ENCODE peak calls at places on chromosome 15, in nine cellular contexts. Z is gastrocnemius medialis; C is CD8-positive, alpha-beta T cell; W is mucosa of descending colon; E is aorta; B is PC-3; V is thoracic aorta; J is upper lobe of right lung; S is lung. L is an unnamed sample.
A peak's percentile ranks its signal among the peaks of the same experiment; 100 is the strongest.

GRCh38 chr15:68252925-68253534 is 23.5 kb upstream of the CLN6 start:
- ATAC-seq in Z (peak; percentile 26), C (peak; percentile 80), W (peak; percentile 61), E (peak; percentile 66), B (peak; percentile 65), V (no peak), J (peak; percentile 73), S (no peak), L (peak; percentile 20)

GRCh38 chr15:38074029-38074428 is 139.6 kb downstream of the TMCO5A start:
- ATAC-seq in Z (no peak), C (no peak), W (peak; percentile 5), E (no peak), B (no peak), V (no peak), J (no peak), S (no peak), L (no peak)

GRCh38 chr15:35211240-35211952 is 126.3 kb upstream of the NANOGP8 start:
- ATAC-seq in Z (no peak), C (no peak), W (no peak), E (no peak), B (no peak), V (no peak), J (no peak), S (no peak), L (no peak)

GRCh38 chr15:101772921-101773320 is 30.4 kb upstream of the OR4F6 start:
- ATAC-seq in Z (no peak), C (no peak), W (no peak), E (no peak), B (no peak), V (no peak), J (no peak), S (no peak), L (no peak)

GRCh38 chr15:94004697-94005096 is 226.7 kb upstream of the MCTP2 start:
- ATAC-seq in Z (peak; percentile 61), C (no peak), W (peak; percentile 25), E (peak; percentile 67), B (no peak), V (no peak), J (peak; percentile 29), S (no peak), L (peak; percentile 96)

GRCh38 chr15:31792611-31793199 is 237.6 kb upstream of the CHRNA7 start:
- ATAC-seq in Z (no peak), C (no peak), W (no peak), E (no peak), B (no peak), V (no peak), J (peak; percentile 23), S (no peak), L (no peak)

GRCh38 chr15:101725073-101725472 is 800 bp upstream of the TARS3 start:
- ATAC-seq in Z (no peak), C (no peak), W (no peak), E (no peak), B (no peak), V (no peak), J (no peak), S (no peak), L (no peak)

GRCh38 chr15:100131321-100132224 is 210.2 kb downstream of the ADAMTS17 start:
- ATAC-seq in Z (peak; percentile 60), C (peak; percentile 38), W (peak; percentile 67), E (peak; percentile 75), B (peak; percentile 85), V (peak; percentile 17), J (peak; percentile 86), S (peak; percentile 35), L (peak; percentile 65)

GRCh38 chr15:90248760-90249122 is 615 bp upstream of the TTLL13 start:
- ATAC-seq in Z (no peak), C (no peak), W (no peak), E (peak; percentile 6), B (no peak), V (no peak), J (no peak), S (no peak), L (peak; percentile 21)

GRCh38 chr15:25327671-25328070 is 111.2 kb downstream of the UBE3A start:
- ATAC-seq in Z (no peak), C (no peak), W (peak; percentile 72), E (no peak), B (no peak), V (no peak), J (no peak), S (no peak), L (no peak)

GRCh38 chr15:33114484-33114767 is 80.1 kb downstream of the FMN1 start:
- ATAC-seq in Z (no peak), C (no peak), W (no peak), E (no peak), B (no peak), V (no peak), J (no peak), S (no peak), L (peak; percentile 31)

DNA sequence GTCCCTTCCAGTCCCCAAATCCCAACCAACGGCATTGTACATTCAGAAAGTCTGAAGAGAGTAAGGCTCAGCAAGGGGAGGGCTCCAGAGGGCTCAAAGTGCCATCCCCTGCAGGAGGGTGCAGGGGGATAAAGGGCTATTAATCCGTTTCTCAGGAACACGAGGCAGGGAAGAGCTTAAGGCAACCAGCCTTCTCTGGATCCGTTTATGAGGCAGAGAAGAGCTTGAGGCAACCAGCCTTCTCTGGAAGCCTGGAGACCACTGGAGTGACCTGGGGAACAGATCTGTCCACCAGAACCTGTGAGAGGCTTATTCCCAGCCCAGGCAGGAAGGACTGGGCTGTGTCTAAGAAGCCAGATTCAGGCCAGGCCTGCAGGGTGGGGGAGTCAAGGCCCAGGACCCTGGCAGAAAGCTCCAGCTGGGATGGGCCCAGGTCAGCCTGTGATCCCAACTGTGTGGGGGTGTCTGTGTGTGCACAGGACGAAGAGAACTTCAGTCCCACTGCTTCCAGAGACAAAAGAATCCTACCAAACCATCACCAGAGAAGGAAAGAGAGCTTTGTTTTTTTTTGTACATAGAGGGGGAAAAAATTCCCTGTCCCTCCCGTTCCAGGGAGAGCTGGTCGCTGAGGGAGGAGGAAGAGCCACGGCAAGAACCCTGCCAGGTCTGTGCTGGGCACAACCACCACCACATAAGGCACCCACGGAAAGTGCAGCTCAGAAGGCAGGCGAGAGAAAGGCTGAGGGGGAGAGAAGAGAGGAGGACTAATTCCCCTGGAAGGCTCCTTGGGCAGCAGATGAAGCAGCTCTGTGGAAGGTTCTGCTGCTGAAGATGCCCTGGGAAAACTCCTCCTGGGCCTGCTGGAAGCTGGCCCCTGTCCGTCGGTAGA is 1.6 kb upstream of the ULK3 start:
- ATAC-seq in Z (no peak), C (no peak), W (no peak), E (no peak), B (no peak), V (no peak), J (no peak), S (no peak), L (no peak)
- H3K4me1 ChIP-seq in Z (peaks cover 3% of the 10 kb centered on the region), C (peaks cover 43% of the 10 kb centered on the region), W (peaks cover 20% of the 10 kb centered on the region), E (no peaks in the 10 kb centered on the region), B (peaks cover 14% of the 10 kb centered on the region), V (peaks cover 19% of the 10 kb centered on the region), J (peaks cover 16% of the 10 kb centered on the region), S (no peaks in the 10 kb centered on the region), L (peaks cover 21% of the 10 kb centered on the region)

GRCh38 chr15:65901836-65902235 is 32.5 kb downstream of the RAB11A start:
- ATAC-seq in Z (no peak), C (no peak), W (no peak), E (no peak), B (no peak), V (no peak), J (no peak), S (no peak), L (no peak)
- H3K36me3 ChIP-seq in Z (peaks cover 41% of the 10 kb centered on the region), C (peaks cover 8% of the 10 kb centered on the region), W (no peaks in the 10 kb centered on the region), E (peaks cover 8% of the 10 kb centered on the region), B (peaks cover 5% of the 10 kb centered on the region), V (peaks cover 11% of the 10 kb centered on the region), J (peaks cover 75% of the 10 kb centered on the region), S (peaks cover 13% of the 10 kb centered on the region), L (peaks cover 78% of the 10 kb centered on the region)

GRCh38 chr15:75178171-75178937 is 23.3 kb upstream of the C15orf39 start:
- ATAC-seq in Z (peak; percentile 24), C (no peak), W (peak; percentile 26), E (peak; percentile 48), B (no peak), V (no peak), J (peak; percentile 59), S (no peak), L (peak; percentile 58)

GRCh38 chr15:75179773-75180140 is 21.9 kb upstream of the C15orf39 start:
- ATAC-seq in Z (no peak), C (no peak), W (no peak), E (no peak), B (no peak), V (no peak), J (no peak), S (no peak), L (no peak)

GRCh38 chr15:75178938-75179772 is 22.5 kb upstream of the C15orf39 start:
- ATAC-seq in Z (no peak), C (no peak), W (no peak), E (peak; percentile 9), B (no peak), V (no peak), J (no peak), S (no peak), L (no peak)

GRCh38 chr15:75176404-75176761 is 25.3 kb upstream of the C15orf39 start:
- ATAC-seq in Z (no peak), C (no peak), W (no peak), E (no peak), B (no peak), V (no peak), J (peak; percentile 65), S (no peak), L (peak; percentile 25)

GRCh38 chr15:75177360-75178071 is 24.2 kb upstream of the C15orf39 start:
- ATAC-seq in Z (no peak), C (no peak), W (no peak), E (peak; percentile 6), B (no peak), V (no peak), J (peak; percentile 29), S (no peak), L (no peak)
- H3K4me1 ChIP-seq in Z (peaks cover 5% of the 10 kb centered on the region), C (peaks cover 8% of the 10 kb centered on the region), W (peaks cover 38% of the 10 kb centered on the region), E (peaks cover 2% of the 10 kb centered on the region), B (peaks cover 36% of the 10 kb centered on the region), V (peaks cover 74% of the 10 kb centered on the region), J (peaks cover 52% of the 10 kb centered on the region), S (no peaks in the 10 kb centered on the region), L (peaks cover 63% of the 10 kb centered on the region)

DNA sequence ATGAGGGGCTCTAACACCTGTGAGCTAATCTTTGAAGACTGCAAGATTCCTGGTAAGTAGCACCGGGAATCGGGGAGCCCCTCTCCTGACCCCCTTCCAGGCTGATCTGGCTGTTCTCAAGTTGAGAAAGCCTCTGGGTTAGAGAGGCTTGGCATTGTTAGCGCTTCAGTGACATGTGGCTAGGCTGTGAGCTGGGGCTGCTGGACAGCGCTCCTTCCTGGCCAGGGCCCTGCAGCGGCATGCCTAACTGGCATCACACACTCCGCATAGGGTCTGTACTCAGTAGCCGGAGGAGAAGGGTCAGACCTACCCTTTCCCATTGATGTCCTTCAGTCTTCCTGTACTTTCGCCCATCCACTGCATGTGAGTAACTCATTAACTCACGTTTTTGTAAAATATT is 7.4 kb downstream of the IVD start:
- ATAC-seq in Z (no peak), C (no peak), W (no peak), E (no peak), B (no peak), V (no peak), J (no peak), S (no peak), L (no peak)
- H3K36me3 ChIP-seq in Z (peaks cover 58% of the 10 kb centered on the region), C (peaks cover 45% of the 10 kb centered on the region), W (peaks cover 4% of the 10 kb centered on the region), E (peaks cover 10% of the 10 kb centered on the region), B (peaks cover 53% of the 10 kb centered on the region), V (peaks cover 49% of the 10 kb centered on the region), J (peaks cover 91% of the 10 kb centered on the region), S (peaks cover 15% of the 10 kb centered on the region), L (no peaks in the 10 kb centered on the region)

L was measured in gastroesophageal sphincter.